ENCODE peak calls at places on chromosomes 11 and 22, in nine cellular contexts. I, K, C, J, F, Y, B, A and X are unnamed samples.

GRCh38 chr11:28169816-28170215 is 61.6 kb downstream of the METTL15 start:
- DNase-seq in Y (no peak), J (no peak), F (no peak), C (no peak), I (no peak), K (no peak), B (no peak), A (peak), X (no peak)

GRCh38 chr11:42524534-42525227 is 787.1 kb upstream of the API5 start:
- DNase-seq in B (no peak), I (peak), K (peak), C (peak), J (no peak), Y (peak), A (peak), F (peak), X (no peak)

GRCh38 chr11:45833761-45834160 is 13.5 kb upstream of the CRY2 start:
- DNase-seq in K (no peak), B (no peak), C (no peak), J (no peak), I (no peak), A (no peak), Y (no peak), F (no peak), X (no peak)

GRCh38 chr11:122253541-122254317 is 137.7 kb upstream of the BLID start:
- DNase-seq in F (no peak), K (no peak), Y (peak), B (no peak), C (no peak), J (no peak), A (peak), I (no peak), X (no peak)

GRCh38 chr22:29130490-29130889 is 57.7 kb downstream of the KREMEN1 start:
- DNase-seq in C (no peak), Y (no peak), A (no peak), B (no peak), F (no peak), I (no peak), J (no peak), K (no peak), X (no peak)

GRCh38 chr11:62958547-62959071 is 26.2 kb downstream of the SLC22A6 start:
- DNase-seq in I (no peak), Y (no peak), B (no peak), A (peak), F (no peak), K (peak), C (no peak), J (no peak), X (no peak)

GRCh38 chr22:37983860-37984791 is at the start of gene SOX10:
- DNase-seq in K (no peak), I (no peak), Y (peak), B (no peak), F (peak), J (no peak), A (no peak), C (no peak), X (no peak)

GRCh38 chr11:118892515-118892914 is 8.8 kb downstream of the CXCR5 start:
- DNase-seq in I (no peak), F (no peak), B (peak), C (no peak), K (no peak), J (peak), Y (no peak), A (no peak), X (no peak)

GRCh38 chr11:34492806-34493414 is 20.7 kb downstream of the ELF5 start:
- DNase-seq in F (peak), C (peak), J (no peak), B (no peak), Y (peak), A (peak), K (no peak), I (peak), X (peak)

GRCh38 chr11:35969089-35970046 is 25.5 kb downstream of the LDLRAD3 start:
- DNase-seq in I (no peak), F (no peak), B (no peak), J (no peak), A (no peak), K (no peak), C (peak), Y (no peak), X (no peak)

GRCh38 chr11:77406396-77406795 is 67.5 kb downstream of the PAK1 start:
- DNase-seq in A (no peak), Y (no peak), I (no peak), C (no peak), B (no peak), F (no peak), K (no peak), J (no peak), X (no peak)

DNA sequence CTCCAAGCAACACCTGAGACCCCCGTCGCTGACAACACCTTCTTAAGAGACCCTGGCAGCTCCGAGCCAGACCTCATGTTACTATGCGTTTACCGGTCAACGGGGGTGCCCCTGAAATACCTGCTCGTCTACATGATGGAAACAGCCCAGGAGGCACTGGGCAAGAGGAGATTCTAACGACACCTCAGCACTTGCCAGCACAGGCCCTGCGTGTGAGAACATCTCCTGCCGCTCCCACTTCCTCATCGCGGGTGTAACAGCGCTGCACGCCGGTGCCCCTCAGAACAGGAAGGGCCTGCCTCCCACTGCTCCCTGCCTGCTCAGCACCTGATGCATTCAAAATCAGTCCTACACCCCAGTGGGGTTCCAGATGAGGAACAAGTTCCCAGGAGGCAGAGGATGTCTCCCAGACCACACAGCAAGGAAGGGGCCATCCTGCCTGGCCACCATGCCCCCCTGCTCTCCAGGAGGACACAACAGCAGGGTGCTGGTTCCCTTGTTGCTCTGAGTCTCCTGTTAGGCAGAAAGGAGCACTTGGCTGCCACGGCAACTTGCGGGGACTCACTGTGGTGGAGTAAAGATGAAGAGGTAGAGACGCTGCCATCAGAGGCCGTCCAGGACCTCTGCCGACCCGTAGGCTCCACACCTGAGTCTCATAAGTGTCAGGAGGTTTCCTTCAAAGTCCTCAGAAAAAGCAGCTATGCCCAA is 2.1 kb downstream of the TOLLIP start:
- DNase-seq in A (no peak), C (no peak), Y (no peak), B (no peak), K (no peak), F (no peak), J (no peak), I (peak), X (no peak)
- H3K27ac ChIP-seq in A (no peak), C (peak), Y (no peak), B (no peak), K (no peak), F (no peak), J (no peak), I (no peak), X (no peak)

DNA sequence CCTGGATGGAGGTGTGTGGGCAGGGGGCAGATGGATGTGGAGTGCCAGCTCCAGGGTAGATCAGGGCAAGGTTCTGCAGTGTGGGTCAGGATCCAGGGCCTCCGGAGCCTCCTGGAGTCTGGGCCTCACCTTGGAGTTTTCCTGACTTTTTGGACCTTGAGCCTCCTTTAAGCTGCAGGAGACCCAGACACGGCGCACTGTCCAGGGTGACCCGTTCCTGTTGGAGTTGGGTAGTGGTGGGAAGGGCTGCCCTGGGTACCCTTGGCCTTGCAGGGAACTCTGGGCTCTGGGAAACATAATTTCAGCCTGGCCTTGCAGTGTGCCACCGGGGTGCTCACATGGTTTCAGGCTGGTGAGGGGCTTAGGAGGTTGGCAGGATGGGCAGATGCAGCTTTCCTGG is 17.0 kb downstream of the MGAT3 start:
- DNase-seq in A (no peak), Y (no peak), J (no peak), C (no peak), I (no peak), B (no peak), F (no peak), K (no peak), X (no peak)
- H3K27ac ChIP-seq in A (peak), Y (peak), J (no peak), C (peak), I (no peak), B (no peak), F (peak), K (peak), X (no peak)

GRCh38 chr22:33757443-33758124 is 162.7 kb downstream of the LARGE1 start:
- DNase-seq in J (no peak), K (no peak), Y (peak), F (no peak), C (no peak), A (no peak), B (no peak), I (peak), X (no peak)
- H3K27ac ChIP-seq in J (no peak), K (peak), Y (peak), F (no peak), C (no peak), A (no peak), B (no peak), I (no peak), X (no peak)

GRCh38 chr11:126051117-126051516 is 11.5 kb downstream of the CDON start:
- DNase-seq in I (no peak), Y (no peak), J (no peak), C (no peak), B (no peak), A (no peak), K (no peak), F (no peak), X (no peak)
- H3K27ac ChIP-seq in I (no peak), Y (no peak), J (no peak), C (no peak), B (no peak), A (no peak), K (no peak), F (no peak), X (no peak)

GRCh38 chr11:925158-925495 is 543 bp upstream of the AP2A2 start:
- DNase-seq in Y (peak), A (no peak), K (peak), I (peak), J (no peak), B (peak), F (no peak), C (no peak), X (no peak)
- H3K27ac ChIP-seq in Y (no peak), A (no peak), K (peak), I (peak), J (no peak), B (peak), F (peak), C (peak), X (peak)

GRCh38 chr11:113476553-113476952 is 1.4 kb upstream of the DRD2 start:
- DNase-seq in B (no peak), C (no peak), Y (no peak), K (no peak), I (no peak), A (no peak), F (no peak), J (no peak), X (no peak)

GRCh38 chr11:113484223-113484622 is 9.0 kb upstream of the DRD2 start:
- DNase-seq in A (no peak), F (no peak), K (no peak), Y (no peak), B (no peak), C (no peak), J (no peak), I (no peak), X (no peak)

GRCh38 chr11:113481226-113481625 is 6.0 kb upstream of the DRD2 start:
- DNase-seq in B (no peak), F (no peak), Y (no peak), I (no peak), K (no peak), J (no peak), C (no peak), A (no peak), X (no peak)

GRCh38 chr11:113477321-113477720 is 2.1 kb upstream of the DRD2 start:
- DNase-seq in Y (peak), C (no peak), F (no peak), A (peak), I (no peak), J (no peak), K (no peak), B (no peak), X (no peak)

GRCh38 chr11:113481672-113482071 is 6.5 kb upstream of the DRD2 start:
- DNase-seq in B (no peak), C (no peak), J (no peak), A (peak), F (no peak), I (no peak), K (no peak), Y (no peak), X (no peak)
- H3K27ac ChIP-seq in B (no peak), C (no peak), J (no peak), A (no peak), F (no peak), I (no peak), K (no peak), Y (no peak), X (no peak)

DNA sequence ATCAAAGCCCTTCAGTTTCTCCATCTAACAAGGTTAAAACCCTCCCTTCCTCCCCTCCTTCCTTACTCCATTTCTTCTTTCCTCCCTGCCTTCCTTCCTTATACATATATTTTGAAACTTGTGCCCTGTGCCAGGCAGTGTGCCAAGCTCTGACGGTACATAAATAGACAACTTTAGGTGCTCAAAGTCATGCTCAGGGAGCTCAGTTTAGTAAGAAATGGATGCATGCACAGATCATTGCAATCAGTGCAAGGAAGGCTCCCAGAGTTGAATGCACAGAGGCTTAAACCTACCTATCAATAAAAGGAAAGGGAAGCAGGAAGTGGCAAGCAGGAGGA is 13.4 kb downstream of the FZD4 start:
- DNase-seq in B (no peak), A (no peak), Y (no peak), J (no peak), C (peak), I (no peak), K (no peak), F (no peak), X (no peak)
- H3K27ac ChIP-seq in B (peak), A (peak), Y (no peak), J (no peak), C (peak), I (peak), K (peak), F (no peak), X (no peak)

GRCh38 chr11:3049430-3050243 is 7.6 kb downstream of the CARS1 start:
- DNase-seq in K (peak), J (peak), B (peak), C (peak), A (peak), I (peak), Y (no peak), F (peak), X (peak)
- H3K27ac ChIP-seq in K (peak), J (peak), B (peak), C (peak), A (no peak), I (peak), Y (no peak), F (peak), X (peak)

GRCh38 chr11:72061739-72062396 is 18.5 kb downstream of the NUMA1 start:
- DNase-seq in B (no peak), C (no peak), J (no peak), Y (no peak), I (no peak), F (no peak), K (no peak), A (no peak), X (no peak)
- H3K27ac ChIP-seq in B (no peak), C (no peak), J (no peak), Y (no peak), I (no peak), F (no peak), K (no peak), A (no peak), X (no peak)

GRCh38 chr11:44605965-44606364 is 40.5 kb downstream of the CD82 start:
- DNase-seq in C (no peak), I (no peak), Y (no peak), F (no peak), A (no peak), K (no peak), J (no peak), B (no peak), X (no peak)

GRCh38 chr11:44606472-44606871 is 41.0 kb downstream of the CD82 start:
- DNase-seq in B (no peak), I (no peak), C (no peak), F (no peak), K (no peak), A (no peak), Y (no peak), J (no peak), X (no peak)

GRCh38 chr11:44608654-44609027 is 43.2 kb downstream of the CD82 start:
- DNase-seq in A (no peak), I (no peak), F (no peak), Y (no peak), B (no peak), C (no peak), J (no peak), K (no peak), X (no peak)

GRCh38 chr11:44607987-44608386 is 42.5 kb downstream of the CD82 start:
- DNase-seq in B (no peak), J (no peak), Y (no peak), K (no peak), A (no peak), I (no peak), C (no peak), F (no peak), X (no peak)

DNA sequence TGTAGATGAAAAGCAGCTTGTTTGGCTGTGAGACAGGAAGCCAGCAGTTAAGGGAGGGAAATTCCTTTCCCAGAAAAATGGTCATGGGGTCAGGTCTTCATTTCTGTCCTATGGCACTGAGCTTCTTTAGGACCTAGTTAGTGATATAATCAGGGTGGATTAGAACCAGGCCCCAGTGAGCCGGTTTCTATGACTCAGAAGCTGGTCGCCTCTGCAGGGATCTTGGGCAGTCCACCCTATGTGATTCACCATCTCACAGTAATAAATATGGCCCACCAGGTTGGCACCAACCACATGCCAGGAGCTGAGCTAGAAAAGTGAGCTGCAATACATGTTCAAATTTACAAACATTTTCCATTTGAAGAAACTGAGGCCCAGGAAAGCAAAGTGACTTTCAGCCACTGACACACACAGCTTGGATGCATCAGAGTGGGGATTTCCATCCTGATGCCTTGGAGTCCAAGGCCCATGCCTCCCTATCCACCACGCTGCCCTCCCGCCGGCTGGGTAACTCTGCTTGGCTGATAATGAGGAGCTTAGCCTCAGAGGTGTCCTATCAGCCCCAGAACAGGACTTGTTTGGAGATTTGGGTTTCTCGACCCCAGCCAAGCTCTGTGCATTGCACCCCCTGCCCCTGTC is 42.0 kb downstream of the CD82 start:
- DNase-seq in J (no peak), C (no peak), K (no peak), Y (no peak), A (no peak), F (no peak), B (no peak), I (no peak), X (no peak)
- H3K27ac ChIP-seq in J (no peak), C (no peak), K (no peak), Y (no peak), A (no peak), F (no peak), B (no peak), I (no peak), X (no peak)